ENCODE peak calls at places on chromosomes 5 and 9, in six cellular contexts. One of them, this sample, is unnamed.

GRCh38 chr9:91403665-91404543 is 19.7 kb downstream of the NFIL3 start:
- DNase-seq in CD4-positive, alpha-beta T cell: no peak
- DNase-seq in NCI-H2029 treated with DMSO at 0.1 percent for 48 hours: no peak
- DNase-seq in aorta: no peak
- DNase-seq in Caki2: no peak
- DNase-seq in retina: no peak
- DNase-seq in this sample: no peak

GRCh38 chr5:38755171-38755570 is 90.6 kb upstream of the OSMR start:
- DNase-seq in CD4-positive, alpha-beta T cell: no peak
- DNase-seq in NCI-H2029 treated with DMSO at 0.1 percent for 48 hours: no peak
- DNase-seq in aorta: no peak
- DNase-seq in Caki2: no peak
- DNase-seq in retina: no peak
- DNase-seq in this sample: no peak

GRCh38 chr5:14925326-14925725 is 53.7 kb upstream of the ANKH start:
- DNase-seq in CD4-positive, alpha-beta T cell: no peak
- DNase-seq in NCI-H2029 treated with DMSO at 0.1 percent for 48 hours: no peak
- DNase-seq in aorta: no peak
- DNase-seq in Caki2: no peak
- DNase-seq in retina: no peak
- DNase-seq in this sample: no peak

GRCh38 chr9:21688108-21689102 is 114.0 kb upstream of the MTAP start:
- DNase-seq in CD4-positive, alpha-beta T cell: no peak
- DNase-seq in NCI-H2029 treated with DMSO at 0.1 percent for 48 hours: peak; percentile 65
- DNase-seq in aorta: peak; percentile 49
- DNase-seq in Caki2: no peak
- DNase-seq in retina: no peak
- DNase-seq in this sample: no peak

GRCh38 chr9:846852-847251 is 5.4 kb downstream of the DMRT1 start:
- DNase-seq in CD4-positive, alpha-beta T cell: no peak
- DNase-seq in NCI-H2029 treated with DMSO at 0.1 percent for 48 hours: no peak
- DNase-seq in aorta: no peak
- DNase-seq in Caki2: peak; percentile 7
- DNase-seq in retina: no peak
- DNase-seq in this sample: no peak

GRCh38 chr9:76087978-76088377 is 197.5 kb downstream of the PCSK5 start:
- DNase-seq in CD4-positive, alpha-beta T cell: no peak
- DNase-seq in NCI-H2029 treated with DMSO at 0.1 percent for 48 hours: no peak
- DNase-seq in aorta: no peak
- DNase-seq in Caki2: no peak
- DNase-seq in retina: no peak
- DNase-seq in this sample: no peak

GRCh38 chr9:34994429-34995287 is 5.1 kb downstream of the DNAJB5 start:
- DNase-seq in CD4-positive, alpha-beta T cell: no peak
- DNase-seq in NCI-H2029 treated with DMSO at 0.1 percent for 48 hours: peak; percentile 13
- DNase-seq in aorta: no peak
- DNase-seq in Caki2: peak; percentile 49
- DNase-seq in retina: peak; percentile 81
- DNase-seq in this sample: no peak

GRCh38 chr9:109771796-109772525 is 8.0 kb upstream of the PALM2AKAP2 start:
- DNase-seq in CD4-positive, alpha-beta T cell: no peak
- DNase-seq in NCI-H2029 treated with DMSO at 0.1 percent for 48 hours: peak; percentile 17
- DNase-seq in aorta: peak; percentile 56
- DNase-seq in Caki2: no peak
- DNase-seq in retina: no peak
- DNase-seq in this sample: no peak

GRCh38 chr5:2175842-2176404 is 293.2 kb upstream of the IRX4 start:
- DNase-seq in CD4-positive, alpha-beta T cell: no peak
- DNase-seq in NCI-H2029 treated with DMSO at 0.1 percent for 48 hours: no peak
- DNase-seq in aorta: no peak
- DNase-seq in Caki2: no peak
- DNase-seq in retina: no peak
- DNase-seq in this sample: no peak

GRCh38 chr5:14206028-14206725 is 63.0 kb downstream of the TRIO start:
- DNase-seq in CD4-positive, alpha-beta T cell: no peak
- DNase-seq in NCI-H2029 treated with DMSO at 0.1 percent for 48 hours: no peak
- DNase-seq in aorta: no peak
- DNase-seq in Caki2: no peak
- DNase-seq in retina: no peak
- DNase-seq in this sample: no peak

GRCh38 chr9:110069326-110070248 is 138.4 kb downstream of the C9orf152 start:
- DNase-seq in CD4-positive, alpha-beta T cell: no peak
- DNase-seq in NCI-H2029 treated with DMSO at 0.1 percent for 48 hours: no peak
- DNase-seq in aorta: peak; percentile 72
- DNase-seq in Caki2: peak; percentile 84
- DNase-seq in retina: no peak
- DNase-seq in this sample: no peak

GRCh38 chr9:21831841-21832509 is 29.5 kb downstream of the MTAP start:
- DNase-seq in CD4-positive, alpha-beta T cell: no peak
- DNase-seq in NCI-H2029 treated with DMSO at 0.1 percent for 48 hours: no peak
- DNase-seq in aorta: no peak
- DNase-seq in Caki2: peak; percentile 86
- DNase-seq in retina: no peak
- DNase-seq in this sample: no peak

GRCh38 chr9:77843088-77843985 is 188.3 kb downstream of the GNAQ start:
- DNase-seq in CD4-positive, alpha-beta T cell: no peak
- DNase-seq in NCI-H2029 treated with DMSO at 0.1 percent for 48 hours: no peak
- DNase-seq in aorta: no peak
- DNase-seq in Caki2: no peak
- DNase-seq in retina: no peak
- DNase-seq in this sample: no peak

GRCh38 chr9:88917375-88917774 is 73.9 kb upstream of the S1PR3 start:
- DNase-seq in CD4-positive, alpha-beta T cell: no peak
- DNase-seq in NCI-H2029 treated with DMSO at 0.1 percent for 48 hours: no peak
- DNase-seq in aorta: no peak
- DNase-seq in Caki2: no peak
- DNase-seq in retina: no peak
- DNase-seq in this sample: no peak

GRCh38 chr9:107733530-107733907 is 243.9 kb upstream of the KLF4 start:
- DNase-seq in CD4-positive, alpha-beta T cell: no peak
- DNase-seq in NCI-H2029 treated with DMSO at 0.1 percent for 48 hours: no peak
- DNase-seq in aorta: peak; percentile 75
- DNase-seq in Caki2: no peak
- DNase-seq in retina: no peak
- DNase-seq in this sample: no peak

GRCh38 chr9:14165376-14166035 is 148.4 kb downstream of the NFIB start:
- DNase-seq in CD4-positive, alpha-beta T cell: no peak
- DNase-seq in NCI-H2029 treated with DMSO at 0.1 percent for 48 hours: peak; percentile 26
- DNase-seq in aorta: no peak
- DNase-seq in Caki2: no peak
- DNase-seq in retina: no peak
- DNase-seq in this sample: no peak

GRCh38 chr5:20359377-20359776 is 371.4 kb upstream of the CDH18 start:
- DNase-seq in CD4-positive, alpha-beta T cell: no peak
- DNase-seq in NCI-H2029 treated with DMSO at 0.1 percent for 48 hours: no peak
- DNase-seq in aorta: no peak
- DNase-seq in Caki2: no peak
- DNase-seq in retina: no peak
- DNase-seq in this sample: no peak

GRCh38 chr9:128635266-128636023 is 21.2 kb downstream of the DYNC2I2 start:
- DNase-seq in CD4-positive, alpha-beta T cell: no peak
- DNase-seq in NCI-H2029 treated with DMSO at 0.1 percent for 48 hours: peak; percentile 85
- DNase-seq in aorta: peak; percentile 95
- DNase-seq in Caki2: peak; percentile 94
- DNase-seq in retina: no peak
- DNase-seq in this sample: no peak

GRCh38 chr5:149265559-149265958 is 6.1 kb upstream of the AFAP1L1 start:
- DNase-seq in CD4-positive, alpha-beta T cell: no peak
- DNase-seq in NCI-H2029 treated with DMSO at 0.1 percent for 48 hours: no peak
- DNase-seq in aorta: no peak
- DNase-seq in Caki2: no peak
- DNase-seq in retina: no peak
- DNase-seq in this sample: no peak